ENCODE peak calls at places on chromosome 3, in five cellular contexts. R, Q, C, W and N are unnamed samples. For H3K36me3, the result is how much of the 10 kb centered on the place peaks cover.

GRCh38 chr3:63232764-63233396 is 45.2 kb upstream of the SYNPR start:
- DNase-seq in R (peak), Q (peak), C (peak), W (no peak), N (peak)

GRCh38 chr3:20658491-20658890 is 472.5 kb upstream of the SGO1 start:
- DNase-seq in R (no peak), Q (no peak), C (no peak), W (no peak), N (peak)

GRCh38 chr3:126983653-126984390 is 907 bp downstream of the PLXNA1 start:
- DNase-seq in R (peak), Q (peak), C (no peak), W (peak), N (no peak)

GRCh38 chr3:42655331-42655888 is 1.9 kb downstream of the ZBTB47 start:
- DNase-seq in R (peak), Q (no peak), C (no peak), W (no peak), N (no peak)

GRCh38 chr3:134897391-134898131 is 102.5 kb downstream of the EPHB1 start:
- DNase-seq in R (no peak), Q (no peak), C (no peak), W (no peak), N (no peak)

GRCh38 chr3:126267169-126267975 is 87.0 kb upstream of the ALDH1L1 start:
- DNase-seq in R (peak), Q (peak), C (peak), W (peak), N (peak)

GRCh38 chr3:161266731-161267150 is 45.6 kb downstream of the NMD3 start:
- DNase-seq in R (peak), Q (no peak), C (peak), W (peak), N (peak)

GRCh38 chr3:42273351-42273750 is 7.4 kb upstream of the CCK start:
- DNase-seq in R (no peak), Q (no peak), C (no peak), W (no peak), N (no peak)

GRCh38 chr3:145557405-145557804 is 603.6 kb downstream of the PLOD2 start:
- DNase-seq in R (peak), Q (peak), C (peak), W (no peak), N (peak)

GRCh38 chr3:61315874-61316273 is 64.6 kb upstream of the FHIT start:
- DNase-seq in R (no peak), Q (peak), C (peak), W (peak), N (no peak)

GRCh38 chr3:179956416-179956830 is 80.3 kb downstream of the PEX5L start:
- DNase-seq in R (no peak), Q (no peak), C (no peak), W (no peak), N (peak)

GRCh38 chr3:63245842-63246241 is 32.3 kb upstream of the SYNPR start:
- DNase-seq in R (no peak), Q (no peak), C (no peak), W (no peak), N (no peak)

GRCh38 chr3:156594229-156594683 is 39.3 kb upstream of the SSR3 start:
- DNase-seq in R (peak), Q (peak), C (no peak), W (no peak), N (no peak)

GRCh38 chr3:113557374-113557773 is 25.0 kb downstream of the SIDT1 start:
- DNase-seq in R (no peak), Q (peak), C (peak), W (peak), N (peak)

GRCh38 chr3:9691636-9692035 is 12.0 kb upstream of the CPNE9 start:
- DNase-seq in R (no peak), Q (no peak), C (no peak), W (no peak), N (no peak)

GRCh38 chr3:192802957-192803899 is 75.9 kb upstream of the FGF12 start:
- DNase-seq in R (peak), Q (peak), C (peak), W (no peak), N (peak)

GRCh38 chr3:139032326-139033002 is 11.7 kb upstream of the PRR23B start:
- DNase-seq in R (no peak), Q (no peak), C (no peak), W (no peak), N (no peak)

GRCh38 chr3:148889828-148890227 is 24.7 kb downstream of the CPA3 start:
- DNase-seq in R (no peak), Q (no peak), C (no peak), W (no peak), N (no peak)

GRCh38 chr3:79253704-79254103 is 514.1 kb downstream of the ROBO1 start:
- DNase-seq in R (peak), Q (no peak), C (no peak), W (no peak), N (peak)

GRCh38 chr3:124401841-124402240 is 328.4 kb upstream of the UMPS start:
- DNase-seq in R (no peak), Q (peak), C (no peak), W (no peak), N (peak)

GRCh38 chr3:18968120-18968519 is 180.2 kb upstream of the KCNH8 start:
- DNase-seq in R (no peak), Q (peak), C (no peak), W (no peak), N (no peak)

GRCh38 chr3:23159929-23160328 is 43.2 kb upstream of the UBE2E2 start:
- DNase-seq in R (peak), Q (no peak), C (peak), W (peak), N (peak)

GRCh38 chr3:38374221-38374620 is 27.6 kb downstream of the XYLB start:
- DNase-seq in R (no peak), Q (no peak), C (no peak), W (no peak), N (no peak)

GRCh38 chr3:10816019-10816862 is at the start of gene SLC6A11:
- DNase-seq in R (no peak), Q (peak), C (peak), W (peak), N (no peak)

GRCh38 chr3:10816863-10817253 is 830 bp downstream of the SLC6A11 start:
- DNase-seq in R (no peak), Q (no peak), C (peak), W (no peak), N (no peak)

GRCh38 chr3:10814623-10815022 is 1.4 kb upstream of the SLC6A11 start:
- DNase-seq in R (no peak), Q (no peak), C (no peak), W (no peak), N (no peak)

GRCh38 chr3:10817506-10817905 is 1.5 kb downstream of the SLC6A11 start:
- DNase-seq in R (no peak), Q (no peak), C (peak), W (no peak), N (no peak)

GRCh38 chr3:10815487-10815886 is 541 bp upstream of the SLC6A11 start:
- DNase-seq in R (no peak), Q (no peak), C (no peak), W (no peak), N (no peak)
- H3K4me2 ChIP-seq in R (no peak), Q (peak), C (peak), W (peak), N (peak)

GRCh38 chr3:133610031-133610430 is 36.5 kb downstream of the CDV3 start:
- DNase-seq in R (no peak), Q (no peak), C (no peak), W (no peak), N (peak)
- H3K36me3 ChIP-seq in R (under half), Q (under half), C (under half), W (under half), N (under half)

DNA sequence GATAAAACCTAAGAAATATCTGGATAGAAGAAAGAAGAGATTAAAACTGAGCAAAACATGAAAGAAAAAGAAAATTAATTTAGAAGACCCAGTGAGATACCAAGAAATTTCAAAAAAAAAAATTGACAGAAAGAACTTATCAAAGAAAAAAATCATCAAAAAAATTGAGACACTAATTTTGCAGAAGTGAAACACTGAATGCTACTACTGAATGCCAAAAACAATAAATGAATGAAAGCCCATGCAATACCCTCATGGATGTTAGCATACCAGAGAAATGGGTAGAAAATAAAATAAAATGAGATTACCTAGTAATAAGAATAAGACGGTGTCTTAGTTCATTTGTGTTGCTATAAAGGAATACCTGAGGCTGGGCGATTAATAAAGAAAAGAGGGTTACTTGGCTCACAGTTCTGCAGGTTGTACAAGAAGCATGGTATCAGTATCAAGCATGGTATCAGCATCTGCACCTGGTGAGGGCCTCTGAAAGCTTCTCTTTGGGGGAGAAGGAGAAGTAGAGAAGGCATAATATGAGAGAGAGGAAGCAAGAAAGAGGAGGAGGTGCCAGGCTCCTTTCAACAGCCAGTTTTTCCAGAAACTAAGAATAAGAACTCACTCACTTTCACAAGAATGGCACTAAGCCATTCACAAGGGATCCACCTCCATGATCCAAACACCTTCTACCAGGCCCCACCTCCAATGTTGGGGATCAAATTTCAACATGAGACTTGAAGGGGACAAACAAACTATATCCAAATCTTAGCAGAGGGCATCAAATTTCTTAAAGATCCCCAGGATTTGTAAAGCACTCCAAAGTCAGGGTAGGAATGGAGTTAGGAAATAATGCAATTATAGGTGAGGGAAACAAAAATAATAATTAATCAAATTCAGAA is 73.2 kb downstream of the BTLA start:
- DNase-seq in R (no peak), Q (no peak), C (no peak), W (no peak), N (no peak)
- H3K4me2 ChIP-seq in R (no peak), Q (no peak), C (no peak), W (no peak), N (no peak)

GRCh38 chr3:52328536-52329080 is 12.5 kb downstream of the DNAH1 start:
- DNase-seq in R (no peak), Q (no peak), C (no peak), W (no peak), N (no peak)
- H3K36me3 ChIP-seq in R (under half), Q (under half), C (under half), W (under half), N (under half)

GRCh38 chr3:72100626-72101187 is 315.8 kb upstream of the PROK2 start:
- DNase-seq in R (peak), Q (peak), C (peak), W (peak), N (peak)

GRCh38 chr3:72099331-72100061 is 314.5 kb upstream of the PROK2 start:
- DNase-seq in R (no peak), Q (no peak), C (no peak), W (no peak), N (no peak)

GRCh38 chr3:72100062-72100511 is 315.1 kb upstream of the PROK2 start:
- DNase-seq in R (no peak), Q (no peak), C (no peak), W (no peak), N (no peak)

GRCh38 chr3:72101538-72101937 is 316.6 kb upstream of the PROK2 start:
- DNase-seq in R (no peak), Q (no peak), C (no peak), W (no peak), N (no peak)

GRCh38 chr3:72102057-72102711 is 317.2 kb upstream of the PROK2 start:
- DNase-seq in R (no peak), Q (no peak), C (no peak), W (no peak), N (no peak)
- H3K4me2 ChIP-seq in R (no peak), Q (no peak), C (no peak), W (no peak), N (no peak)

DNA sequence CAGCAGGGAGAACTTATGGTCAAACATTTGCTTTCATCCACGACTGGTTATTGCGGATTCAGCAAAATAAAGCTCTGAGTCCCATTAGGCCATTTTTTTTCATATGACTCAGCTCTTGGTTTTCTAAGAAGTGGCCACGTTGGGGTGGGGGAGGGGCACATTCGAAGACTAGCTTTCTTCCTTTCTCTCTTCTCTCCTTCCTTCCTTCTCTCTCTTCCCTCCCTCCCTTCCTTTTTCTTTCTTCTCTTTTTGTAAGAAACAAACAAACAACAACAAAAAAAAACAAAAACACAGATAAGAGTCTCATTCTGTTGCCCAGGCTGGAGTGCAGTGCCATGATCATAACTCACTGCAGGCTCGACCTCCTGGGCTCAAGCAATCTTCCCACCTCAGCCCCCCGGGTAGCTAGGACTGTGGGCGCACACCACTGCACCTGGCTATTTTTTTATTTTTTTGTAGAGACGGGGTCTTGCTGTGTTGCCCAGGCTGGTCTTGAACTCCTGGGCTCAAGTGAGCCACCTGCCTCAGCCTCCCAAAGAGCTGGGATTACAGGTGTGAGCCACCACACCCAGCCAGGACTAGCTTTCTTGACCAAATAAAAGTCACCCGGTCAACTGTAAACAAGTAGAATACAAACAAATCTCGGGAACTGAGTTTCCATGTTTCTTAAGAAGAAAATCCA is 41.6 kb downstream of the ABCC5 start:
- DNase-seq in R (peak), Q (peak), C (peak), W (no peak), N (peak)
- H3K36me3 ChIP-seq in R (under half), Q (under half), C (under half), W (under half), N (under half)

GRCh38 chr3:132183811-132184210 is 133.4 kb upstream of the ACP3 start:
- DNase-seq in R (no peak), Q (no peak), C (no peak), W (no peak), N (no peak)
- H3K4me2 ChIP-seq in R (no peak), Q (no peak), C (no peak), W (no peak), N (no peak)

DNA sequence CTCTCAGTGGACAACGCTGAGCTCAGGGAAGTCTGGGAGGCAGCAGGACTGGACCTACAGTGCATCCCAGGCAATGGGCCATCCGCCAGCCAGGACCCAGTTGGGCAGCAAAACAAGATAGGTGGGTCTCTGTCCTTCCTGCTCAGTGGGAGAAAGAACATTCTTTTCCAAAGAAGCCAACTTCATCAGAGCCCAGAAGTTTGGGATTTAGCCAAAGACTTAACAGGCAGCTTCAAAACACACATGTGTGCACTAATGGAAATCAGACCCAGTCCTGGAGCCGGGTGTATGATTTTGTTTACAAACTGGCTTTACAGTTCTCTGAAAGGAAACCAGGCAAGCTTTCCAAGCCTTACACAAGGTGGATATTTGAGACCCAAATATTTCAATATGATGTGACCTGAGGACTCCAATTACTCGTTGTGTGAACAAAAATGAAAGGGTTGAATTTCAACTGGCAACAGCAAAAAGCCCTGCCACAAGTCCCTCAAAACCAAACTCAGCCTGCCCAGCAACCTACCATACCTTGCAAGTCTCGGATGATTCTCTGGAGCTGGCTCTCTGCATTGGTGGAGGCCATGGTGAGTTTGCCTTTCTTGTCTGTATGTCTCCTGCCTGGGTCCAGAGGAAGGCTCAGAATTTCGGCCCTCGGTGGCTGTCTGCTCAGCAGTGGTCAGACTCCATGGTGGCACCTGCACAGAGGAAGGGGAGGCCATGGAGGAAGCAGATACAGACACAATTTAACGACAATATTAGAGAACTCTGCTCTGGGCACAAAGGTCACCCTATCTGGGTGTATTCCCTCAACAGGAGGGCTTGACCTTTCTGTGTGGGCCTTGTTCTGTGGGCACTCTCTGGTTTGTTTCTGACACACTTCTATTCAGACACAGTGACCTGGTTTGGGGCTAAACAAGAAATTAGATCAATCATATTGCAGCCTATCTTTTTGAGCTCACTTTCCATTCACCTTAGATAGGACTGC is 11.0 kb downstream of the FYCO1 start:
- DNase-seq in R (peak), Q (peak), C (no peak), W (no peak), N (no peak)
- H3K36me3 ChIP-seq in R (under half), Q (under half), C (under half), W (under half), N (under half)

DNA sequence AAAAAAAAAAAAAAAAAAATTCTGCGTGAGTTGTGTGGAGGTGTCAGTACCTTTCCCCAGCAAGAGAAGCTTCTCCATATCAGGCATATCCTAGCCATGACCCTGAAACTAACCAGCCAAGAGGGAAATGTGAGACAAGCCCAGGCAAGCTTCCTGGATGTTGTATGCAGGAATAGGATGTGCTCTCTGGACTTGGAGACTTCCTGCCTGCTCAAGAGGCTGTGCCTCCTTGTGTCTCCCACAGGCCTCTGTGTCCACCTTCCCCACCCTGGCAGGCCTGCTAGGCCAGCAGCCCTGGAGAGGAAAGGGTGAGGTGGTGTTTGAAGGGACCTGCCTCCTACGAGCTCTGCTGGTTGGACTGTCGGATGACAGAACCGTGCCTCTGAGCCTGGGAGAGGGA is 2.1 kb upstream of the DYNLT2B start:
- DNase-seq in R (no peak), Q (no peak), C (no peak), W (peak), N (no peak)
- H3K4me2 ChIP-seq in R (no peak), Q (no peak), C (no peak), W (no peak), N (no peak)

DNA sequence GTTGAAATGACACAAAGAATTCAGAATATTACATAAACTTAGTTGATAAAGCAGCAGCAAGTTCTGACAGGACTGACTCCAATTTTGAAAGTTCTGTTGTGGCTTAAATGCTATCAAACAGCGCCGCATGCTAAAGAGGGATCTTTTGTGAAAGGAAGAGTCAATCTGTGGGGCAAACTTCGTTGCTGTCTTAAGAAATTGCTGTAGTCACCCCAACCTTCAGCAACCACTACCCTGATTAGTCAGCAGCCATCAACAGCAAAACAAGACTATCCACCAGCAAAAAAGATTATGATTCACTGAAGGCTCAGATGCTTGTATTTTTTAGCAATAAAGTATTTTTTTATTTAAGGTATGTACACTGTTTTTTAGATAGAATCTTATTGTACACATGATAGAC is 14.2 kb downstream of the CRBN start:
- DNase-seq in R (no peak), Q (no peak), C (no peak), W (no peak), N (no peak)
- H3K36me3 ChIP-seq in R (under half), Q (under half), C (half or more), W (under half), N (under half)